ENCODE peak calls at places on chromosomes 5 and 9, in nine cellular contexts. V, D, P, F, W, A, B, Q and Y are unnamed samples.

GRCh38 chr5:35319231-35320002 is 89.1 kb upstream of the PRLR start:
- DNase-seq in V (no peak), W (peak; percentile 74), B (peak; percentile 61), A (no peak), D (peak; percentile 47), F (peak; percentile 62), Q (no peak), P (peak; percentile 65), Y (no peak)

GRCh38 chr5:174503461-174504265 is 220.7 kb upstream of the MSX2 start:
- DNase-seq in V (no peak), F (no peak), W (peak; percentile 92), B (peak; percentile 40), Q (no peak), A (peak; percentile 81), P (no peak), D (peak; percentile 84), Y (no peak)

GRCh38 chr5:178392386-178392785 is 159.8 kb upstream of the PHYKPL start:
- DNase-seq in W (no peak), F (no peak), P (no peak), A (no peak), D (no peak), V (no peak), B (no peak), Q (no peak), Y (no peak)

GRCh38 chr9:69542942-69543704 is 129.0 kb downstream of the APBA1 start:
- DNase-seq in W (no peak), A (no peak), F (no peak), D (no peak), Q (no peak), V (no peak), P (peak; percentile 12), B (no peak), Y (no peak)

GRCh38 chr5:10330511-10331105 is 22.9 kb upstream of the MARCHF6 start:
- DNase-seq in D (no peak), W (no peak), F (no peak), A (no peak), P (peak; percentile 31), B (peak; percentile 24), Q (no peak), V (no peak), Y (peak; percentile 37)

GRCh38 chr9:7206221-7206758 is 448.5 kb downstream of the KDM4C start:
- DNase-seq in A (no peak), D (no peak), W (no peak), P (no peak), F (no peak), B (no peak), Q (no peak), V (no peak), Y (no peak)

GRCh38 chr9:124658165-124659017 is 112.7 kb downstream of the NR6A1 start:
- DNase-seq in P (peak; percentile 66), F (peak; percentile 97), W (peak; percentile 87), D (peak; percentile 94), B (peak; percentile 76), V (peak; percentile 98), A (peak; percentile 94), Q (peak; percentile 5), Y (peak; percentile 87)

GRCh38 chr5:18003312-18003711 is 369.1 kb downstream of the TAF11L14 start:
- DNase-seq in Q (no peak), D (no peak), A (no peak), W (no peak), F (no peak), P (no peak), V (no peak), B (no peak), Y (no peak)

GRCh38 chr5:171946382-171946781 is 60.1 kb downstream of the FBXW11 start:
- DNase-seq in F (no peak), V (no peak), A (no peak), B (no peak), W (peak; percentile 25), P (no peak), Q (no peak), D (no peak), Y (no peak)

GRCh38 chr9:76302947-76303550 is 91.2 kb downstream of the RFK start:
- DNase-seq in W (peak; percentile 39), A (peak; percentile 81), B (no peak), D (peak; percentile 26), P (no peak), V (peak; percentile 58), F (peak; percentile 58), Q (no peak), Y (peak; percentile 44)

DNA sequence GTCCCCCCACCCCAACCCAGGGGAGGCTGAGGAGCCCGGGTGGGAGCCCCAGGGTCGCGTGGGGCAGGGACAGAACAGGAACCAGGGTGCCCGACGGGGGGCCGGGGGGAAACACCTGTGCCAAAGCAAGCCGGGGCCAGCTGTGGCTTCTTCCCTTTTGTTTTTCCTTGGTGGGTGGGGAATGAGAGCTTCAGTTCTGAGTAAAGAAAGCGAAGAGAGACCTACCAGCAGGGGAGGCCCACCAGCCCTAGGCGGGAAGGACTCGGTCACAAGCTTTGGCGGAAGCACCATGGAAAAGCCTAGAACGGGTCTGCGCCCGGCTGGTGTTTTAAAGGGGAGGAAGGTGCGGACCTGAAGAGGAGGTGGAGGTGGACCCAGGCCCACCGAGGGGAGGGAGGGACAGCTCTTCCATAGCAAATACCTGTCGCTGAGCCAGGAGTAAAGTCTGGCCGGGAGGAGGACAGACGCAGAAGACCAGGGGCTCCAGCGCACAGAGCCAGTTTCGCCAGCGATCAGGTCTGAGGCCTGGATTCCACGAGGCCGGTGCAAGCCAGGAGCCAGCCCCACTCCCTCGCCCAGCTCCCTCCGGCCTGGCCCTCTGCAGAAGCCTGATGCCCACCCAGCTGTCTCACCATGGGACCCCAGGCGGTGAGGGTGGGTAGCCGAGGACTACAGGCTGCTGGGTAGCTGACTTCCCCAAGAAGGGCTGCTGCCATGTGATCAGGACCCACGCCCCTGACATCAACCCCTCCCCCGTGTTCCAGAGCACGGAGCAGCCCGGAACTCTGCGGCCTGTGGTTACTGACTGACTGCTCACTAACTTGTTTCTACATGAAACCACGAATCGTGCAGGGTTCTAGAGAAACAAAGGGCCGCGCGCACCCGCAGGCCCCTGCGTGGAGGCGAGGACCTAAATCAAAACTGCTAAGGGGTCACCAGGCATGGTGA is 849 bp upstream of the MGAT1 start:
- DNase-seq in V (no peak), D (peak; percentile 86), P (peak; percentile 74), A (no peak), W (no peak), B (peak; percentile 82), Q (peak; percentile 71), F (peak; percentile 53), Y (no peak)
- H3K4me1 ChIP-seq in V (peaks cover 35% of the 10 kb centered on the region), D (peaks cover 70% of the 10 kb centered on the region), P (peaks cover 37% of the 10 kb centered on the region), A (peaks cover 42% of the 10 kb centered on the region), W (peaks cover 56% of the 10 kb centered on the region), B (peaks cover 72% of the 10 kb centered on the region), Q (peaks cover 84% of the 10 kb centered on the region), F (peaks cover 49% of the 10 kb centered on the region), Y (peaks cover 41% of the 10 kb centered on the region)

GRCh38 chr5:68266457-68266856 is 50.9 kb downstream of the PIK3R1 start:
- DNase-seq in B (no peak), W (no peak), D (no peak), A (no peak), V (no peak), Q (no peak), F (peak; percentile 33), P (no peak), Y (no peak)
- H3K4me1 ChIP-seq in B (peaks cover 46% of the 10 kb centered on the region), W (no peaks in the 10 kb centered on the region), D (peaks cover 57% of the 10 kb centered on the region), A (peaks cover 42% of the 10 kb centered on the region), V (no peaks in the 10 kb centered on the region), Q (peaks cover 77% of the 10 kb centered on the region), F (peaks cover 2% of the 10 kb centered on the region), P (peaks cover 25% of the 10 kb centered on the region), Y (no peaks in the 10 kb centered on the region)

DNA sequence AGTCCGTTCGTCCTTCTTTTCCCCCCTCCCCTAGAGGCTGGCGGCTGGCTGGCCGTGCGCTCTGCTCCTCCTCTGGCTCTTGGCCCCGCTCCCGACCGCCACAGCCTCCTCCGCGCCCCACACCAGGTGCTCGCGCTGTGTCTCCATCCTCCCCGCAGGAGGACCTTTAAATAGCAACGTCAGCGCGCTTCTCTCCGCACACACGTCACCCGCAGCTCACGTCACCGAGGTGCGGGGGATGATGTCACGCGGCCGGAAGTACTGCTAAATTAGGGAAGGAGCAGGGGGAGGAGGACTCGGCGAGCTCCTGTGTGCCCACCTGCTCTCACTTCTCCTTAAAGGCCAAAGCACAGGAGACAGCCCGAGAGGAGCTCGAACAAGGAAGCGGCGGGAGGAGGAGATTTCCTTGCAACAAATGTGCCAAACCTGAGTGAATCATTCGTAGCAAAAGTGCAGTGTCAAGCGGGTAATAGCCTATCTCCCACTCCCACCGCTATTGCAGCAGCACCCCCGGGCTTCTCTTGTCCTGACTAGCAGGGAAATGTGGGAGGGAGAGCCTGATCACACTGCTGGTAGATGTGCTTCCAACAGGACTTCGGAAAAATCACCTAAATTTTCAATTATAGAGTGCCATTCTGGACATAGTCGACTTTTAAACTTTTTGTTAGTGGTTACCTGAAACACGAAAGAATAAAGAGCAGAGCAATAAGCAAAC is 614 bp upstream of the HOMER1 start:
- DNase-seq in F (peak; percentile 94), Q (peak; percentile 80), P (peak; percentile 90), B (peak; percentile 92), V (peak; percentile 78), D (peak; percentile 95), W (peak; percentile 81), A (peak; percentile 95), Y (peak; percentile 89)
- H3K4me1 ChIP-seq in F (peaks cover 4% of the 10 kb centered on the region), Q (peaks cover 17% of the 10 kb centered on the region), P (no peaks in the 10 kb centered on the region), B (no peaks in the 10 kb centered on the region), V (peaks cover 20% of the 10 kb centered on the region), D (peaks cover 15% of the 10 kb centered on the region), W (peaks cover 15% of the 10 kb centered on the region), A (peaks cover 6% of the 10 kb centered on the region), Y (peaks cover 7% of the 10 kb centered on the region)

GRCh38 chr9:83013261-83013610 is 49.7 kb downstream of the RASEF start:
- DNase-seq in W (no peak), P (no peak), F (peak; percentile 90), B (peak; percentile 34), A (peak; percentile 39), Q (no peak), D (no peak), V (no peak), Y (no peak)

GRCh38 chr9:83013867-83014605 is 48.9 kb downstream of the RASEF start:
- DNase-seq in B (no peak), A (peak; percentile 70), Q (no peak), V (no peak), D (peak; percentile 51), F (peak; percentile 93), P (no peak), W (peak; percentile 11), Y (no peak)

GRCh38 chr9:83012160-83012559 is 50.8 kb downstream of the RASEF start:
- DNase-seq in D (no peak), W (no peak), V (no peak), Q (no peak), P (no peak), F (peak; percentile 18), A (no peak), B (no peak), Y (no peak)

GRCh38 chr9:83011611-83012010 is 51.3 kb downstream of the RASEF start:
- DNase-seq in B (no peak), F (no peak), D (no peak), A (no peak), W (no peak), V (no peak), Q (no peak), P (no peak), Y (no peak)

DNA sequence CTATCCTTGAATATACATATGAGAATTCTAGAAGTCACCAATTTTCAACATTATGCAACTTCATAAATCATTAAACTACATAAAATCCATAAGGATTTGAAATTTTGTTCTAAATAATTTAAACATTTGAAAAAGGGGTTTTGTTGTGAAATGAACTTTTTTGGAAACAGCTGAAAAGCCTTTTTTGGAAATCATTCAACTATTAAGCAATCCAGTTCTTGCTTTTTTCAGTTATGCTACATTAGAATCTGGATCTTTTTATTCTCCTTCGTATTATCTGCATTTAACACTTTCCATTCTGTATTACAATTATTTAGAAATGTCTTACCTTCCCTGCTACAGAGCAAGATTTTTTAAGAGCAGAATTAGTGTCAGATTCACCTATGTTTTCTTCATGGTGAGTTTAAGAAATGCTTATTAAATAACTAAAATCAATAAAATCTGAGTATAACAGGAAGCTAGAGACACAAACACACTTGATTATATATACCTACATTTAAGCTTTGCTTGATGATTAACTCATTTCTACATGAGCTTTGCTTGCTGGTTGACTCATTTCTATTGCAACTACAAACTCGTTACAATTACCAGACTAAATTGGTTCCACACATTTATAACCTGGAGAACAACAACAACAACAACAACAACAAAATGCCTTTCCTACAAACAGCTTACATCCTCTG is 50.2 kb downstream of the RASEF start:
- DNase-seq in P (no peak), W (no peak), D (no peak), Q (no peak), A (peak; percentile 55), V (no peak), B (no peak), F (no peak), Y (no peak)
- H3K4me1 ChIP-seq in P (no peaks in the 10 kb centered on the region), W (no peaks in the 10 kb centered on the region), D (peaks cover 17% of the 10 kb centered on the region), Q (no peaks in the 10 kb centered on the region), A (peaks cover 9% of the 10 kb centered on the region), V (no peaks in the 10 kb centered on the region), B (peaks cover 9% of the 10 kb centered on the region), F (no peaks in the 10 kb centered on the region), Y (peaks cover 29% of the 10 kb centered on the region)